ENCODE peak calls at places on chromosomes 16 and 17, in nine cellular contexts. One of them, this sample, is unnamed.

GRCh38 chr17:71709974-71710373 is 410.8 kb upstream of the SOX9 start:
- DNase-seq in effector CD4-positive, alpha-beta T cell: no peak
- DNase-seq in NCI-H1105: no peak
- DNase-seq in Daoy: no peak
- DNase-seq in fibroblast of lung: peak
- DNase-seq in uterus: no peak
- DNase-seq in C1 segment of cervical spinal cord: no peak
- DNase-seq in BE2C: no peak
- DNase-seq in stimulated activated CD8-positive, alpha-beta memory T cell treated with anti-CD3 and anti-CD28 coated beads, Interleukin-7, amount 100 ng/mL, for 1 hour: no peak
- DNase-seq in this sample: no peak

GRCh38 chr17:82831041-82831817 is 8.6 kb downstream of the ZNF750 start:
- DNase-seq in NCI-H1105: no peak
- DNase-seq in C1 segment of cervical spinal cord: no peak
- DNase-seq in Daoy: no peak
- DNase-seq in BE2C: no peak
- DNase-seq in fibroblast of lung: no peak
- DNase-seq in uterus: no peak
- DNase-seq in stimulated activated CD8-positive, alpha-beta memory T cell treated with anti-CD3 and anti-CD28 coated beads, Interleukin-7, amount 100 ng/mL, for 1 hour: no peak
- DNase-seq in effector CD4-positive, alpha-beta T cell: no peak
- DNase-seq in this sample: no peak

GRCh38 chr17:46964315-46965265 is 14.5 kb downstream of the RPRML start:
- DNase-seq in effector CD4-positive, alpha-beta T cell: no peak
- DNase-seq in fibroblast of lung: peak
- DNase-seq in stimulated activated CD8-positive, alpha-beta memory T cell treated with anti-CD3 and anti-CD28 coated beads, Interleukin-7, amount 100 ng/mL, for 1 hour: no peak
- DNase-seq in BE2C: no peak
- DNase-seq in uterus: no peak
- DNase-seq in C1 segment of cervical spinal cord: no peak
- DNase-seq in Daoy: no peak
- DNase-seq in NCI-H1105: no peak
- DNase-seq in this sample: peak

GRCh38 chr17:76077582-76078110 is 1.3 kb upstream of the ZACN start:
- DNase-seq in uterus: no peak
- DNase-seq in NCI-H1105: no peak
- DNase-seq in effector CD4-positive, alpha-beta T cell: no peak
- DNase-seq in BE2C: peak
- DNase-seq in C1 segment of cervical spinal cord: no peak
- DNase-seq in stimulated activated CD8-positive, alpha-beta memory T cell treated with anti-CD3 and anti-CD28 coated beads, Interleukin-7, amount 100 ng/mL, for 1 hour: no peak
- DNase-seq in Daoy: no peak
- DNase-seq in fibroblast of lung: no peak
- DNase-seq in this sample: no peak

GRCh38 chr17:36939059-36939943 is 2.0 kb downstream of the LHX1 start:
- DNase-seq in Daoy: no peak
- DNase-seq in uterus: no peak
- DNase-seq in C1 segment of cervical spinal cord: no peak
- DNase-seq in effector CD4-positive, alpha-beta T cell: no peak
- DNase-seq in NCI-H1105: no peak
- DNase-seq in BE2C: no peak
- DNase-seq in stimulated activated CD8-positive, alpha-beta memory T cell treated with anti-CD3 and anti-CD28 coated beads, Interleukin-7, amount 100 ng/mL, for 1 hour: no peak
- DNase-seq in fibroblast of lung: no peak
- DNase-seq in this sample: no peak

GRCh38 chr16:48531011-48531962 is 78.7 kb downstream of the N4BP1 start:
- DNase-seq in Daoy: no peak
- DNase-seq in stimulated activated CD8-positive, alpha-beta memory T cell treated with anti-CD3 and anti-CD28 coated beads, Interleukin-7, amount 100 ng/mL, for 1 hour: no peak
- DNase-seq in BE2C: peak
- DNase-seq in effector CD4-positive, alpha-beta T cell: no peak
- DNase-seq in C1 segment of cervical spinal cord: no peak
- DNase-seq in uterus: peak
- DNase-seq in NCI-H1105: no peak
- DNase-seq in fibroblast of lung: no peak
- DNase-seq in this sample: no peak

GRCh38 chr16:50696575-50697420 is 3.4 kb downstream of the NOD2 start:
- DNase-seq in NCI-H1105: no peak
- DNase-seq in Daoy: peak
- DNase-seq in stimulated activated CD8-positive, alpha-beta memory T cell treated with anti-CD3 and anti-CD28 coated beads, Interleukin-7, amount 100 ng/mL, for 1 hour: no peak
- DNase-seq in BE2C: peak
- DNase-seq in C1 segment of cervical spinal cord: peak
- DNase-seq in effector CD4-positive, alpha-beta T cell: peak
- DNase-seq in fibroblast of lung: peak
- DNase-seq in uterus: peak
- DNase-seq in this sample: peak

GRCh38 chr16:88527937-88528743 is 42.1 kb upstream of the ZC3H18 start:
- DNase-seq in NCI-H1105: no peak
- DNase-seq in effector CD4-positive, alpha-beta T cell: no peak
- DNase-seq in C1 segment of cervical spinal cord: no peak
- DNase-seq in fibroblast of lung: no peak
- DNase-seq in stimulated activated CD8-positive, alpha-beta memory T cell treated with anti-CD3 and anti-CD28 coated beads, Interleukin-7, amount 100 ng/mL, for 1 hour: no peak
- DNase-seq in Daoy: no peak
- DNase-seq in BE2C: peak
- DNase-seq in uterus: no peak
- DNase-seq in this sample: no peak

GRCh38 chr16:23496826-23497542 is 13.3 kb downstream of the GGA2 start:
- DNase-seq in Daoy: no peak
- DNase-seq in effector CD4-positive, alpha-beta T cell: no peak
- DNase-seq in stimulated activated CD8-positive, alpha-beta memory T cell treated with anti-CD3 and anti-CD28 coated beads, Interleukin-7, amount 100 ng/mL, for 1 hour: no peak
- DNase-seq in C1 segment of cervical spinal cord: no peak
- DNase-seq in uterus: peak
- DNase-seq in fibroblast of lung: no peak
- DNase-seq in BE2C: no peak
- DNase-seq in NCI-H1105: no peak
- DNase-seq in this sample: peak

GRCh38 chr17:46822388-46822921 is 4.0 kb upstream of the WNT3 start:
- DNase-seq in Daoy: no peak
- DNase-seq in BE2C: no peak
- DNase-seq in stimulated activated CD8-positive, alpha-beta memory T cell treated with anti-CD3 and anti-CD28 coated beads, Interleukin-7, amount 100 ng/mL, for 1 hour: no peak
- DNase-seq in C1 segment of cervical spinal cord: no peak
- DNase-seq in fibroblast of lung: no peak
- DNase-seq in effector CD4-positive, alpha-beta T cell: no peak
- DNase-seq in uterus: no peak
- DNase-seq in NCI-H1105: no peak
- DNase-seq in this sample: peak

This sample was measured in spleen.